ENCODE peak calls at places on chromosome 3, in four cellular contexts. U, P, F and G are unnamed samples.

GRCh38 chr3:62876064-62876463 is 848 bp upstream of the CADPS start:
- DNase-seq in U (peak; percentile 57), P (peak; percentile 85), F (no peak), G (no peak)

GRCh38 chr3:183664913-183665381 is 29.5 kb downstream of the KLHL24 start:
- DNase-seq in U (no peak), P (no peak), F (peak; percentile 41), G (peak; percentile 33)

GRCh38 chr3:188217011-188217463 is 63.1 kb downstream of the LPP start:
- DNase-seq in U (peak; percentile 51), P (no peak), F (no peak), G (no peak)

GRCh38 chr3:27976933-27977332 is 254.8 kb upstream of the EOMES start:
- DNase-seq in U (peak; percentile 26), P (no peak), F (no peak), G (no peak)

GRCh38 chr3:181720281-181720680 is 8.6 kb downstream of the SOX2 start:
- DNase-seq in U (no peak), P (no peak), F (no peak), G (no peak)

GRCh38 chr3:48194446-48195071 is 6.3 kb upstream of the CDC25A start:
- DNase-seq in U (peak; percentile 35), P (peak; percentile 84), F (peak; percentile 46), G (no peak)

GRCh38 chr3:190239325-190239724 is 82.9 kb downstream of the CLDN1 start:
- DNase-seq in U (no peak), P (no peak), F (no peak), G (no peak)

GRCh38 chr3:55692958-55693558 is 206.0 kb upstream of the WNT5A start:
- DNase-seq in U (no peak), P (no peak), F (no peak), G (no peak)

GRCh38 chr3:89440351-89440750 is 332.9 kb downstream of the EPHA3 start:
- DNase-seq in U (no peak), P (no peak), F (no peak), G (no peak)

GRCh38 chr3:52714335-52715302 is 8.7 kb downstream of the SPCS1 start:
- DNase-seq in U (no peak), P (peak; percentile 98), F (no peak), G (no peak)

GRCh38 chr3:162072656-162073055 is 576.0 kb downstream of the OTOL1 start:
- DNase-seq in U (no peak), P (no peak), F (no peak), G (no peak)

GRCh38 chr3:130601662-130602061 is 84.7 kb downstream of the COL6A6 start:
- DNase-seq in U (no peak), P (no peak), F (no peak), G (no peak)

GRCh38 chr3:196620228-196620627 is 19.3 kb upstream of the NRROS start:
- DNase-seq in U (no peak), P (no peak), F (no peak), G (no peak)

GRCh38 chr3:122003596-122003995 is 18.5 kb downstream of the ILDR1 start:
- DNase-seq in U (no peak), P (no peak), F (no peak), G (no peak)

GRCh38 chr3:142087676-142088075 is 61.7 kb downstream of the TFDP2 start:
- DNase-seq in U (no peak), P (no peak), F (no peak), G (no peak)

GRCh38 chr3:44235604-44236484 is 5.8 kb upstream of the TOPAZ1 start:
- DNase-seq in U (peak; percentile 69), P (peak; percentile 71), F (peak; percentile 60), G (peak; percentile 54)

GRCh38 chr3:145243875-145244274 is 917.1 kb downstream of the PLOD2 start:
- DNase-seq in U (no peak), P (no peak), F (no peak), G (no peak)

GRCh38 chr3:158205994-158206393 is 96.1 kb downstream of the RSRC1 start:
- DNase-seq in U (no peak), P (no peak), F (no peak), G (no peak)

GRCh38 chr3:100630664-100631063 is 21.3 kb downstream of the ADGRG7 start:
- DNase-seq in U (no peak), P (no peak), F (no peak), G (no peak)

GRCh38 chr3:11238880-11239279 is 33.3 kb upstream of the ATG7 start:
- DNase-seq in U (no peak), P (no peak), F (peak; percentile 42), G (no peak)

GRCh38 chr3:43856761-43857160 is 166.0 kb downstream of the ABHD5 start:
- DNase-seq in U (no peak), P (no peak), F (no peak), G (no peak)

GRCh38 chr3:156516951-156517350 is 38.0 kb downstream of the SSR3 start:
- DNase-seq in U (no peak), P (no peak), F (no peak), G (no peak)

GRCh38 chr3:50583897-50584296 is 14.6 kb downstream of the HEMK1 start:
- DNase-seq in U (no peak), P (no peak), F (no peak), G (no peak)

GRCh38 chr3:177300039-177300833 is 103.0 kb upstream of the TBL1XR1 start:
- DNase-seq in U (peak; percentile 41), P (no peak), F (no peak), G (no peak)

GRCh38 chr3:43289401-43289800 is 3.1 kb downstream of the SNRK start:
- DNase-seq in U (no peak), P (no peak), F (no peak), G (no peak)

GRCh38 chr3:101823525-101823924 is 25.8 kb upstream of the NFKBIZ start:
- DNase-seq in U (no peak), P (no peak), F (no peak), G (no peak)

GRCh38 chr3:118932822-118933558 is 101.7 kb downstream of the IGSF11 start:
- DNase-seq in U (no peak), P (no peak), F (no peak), G (no peak)

GRCh38 chr3:36543276-36543997 is 163.1 kb downstream of the STAC start:
- DNase-seq in U (no peak), P (no peak), F (no peak), G (no peak)

GRCh38 chr3:132596816-132597433 is at the start of gene ACKR4:
- DNase-seq in U (peak; percentile 55), P (no peak), F (no peak), G (no peak)

GRCh38 chr3:89315750-89316149 is 208.3 kb downstream of the EPHA3 start:
- DNase-seq in U (no peak), P (no peak), F (no peak), G (no peak)

GRCh38 chr3:155076888-155077287 is 3.2 kb upstream of the MME start:
- DNase-seq in U (no peak), P (no peak), F (no peak), G (no peak)